ENCODE peak calls at places on chromosomes 16 and 17, in ten cellular contexts. One of them, this sample, is unnamed.

GRCh38 chr17:81295031-81295677 is at the start of gene SLC38A10:
- DNase-seq in brain pericyte: peak; percentile 33
- DNase-seq in stimulated activated CD8-positive, alpha-beta memory T cell treated with anti-CD3 and anti-CD28 coated beads, Interleukin-12 subunit alpha, Interleukin-12 subunit beta, amount 100 ng/mL, for 4 hours: peak; percentile 83
- DNase-seq in dorsolateral prefrontal cortex: peak; percentile 86
- DNase-seq in HS-27A: no peak
- DNase-seq in activated CD8-positive, alpha-beta T cell treated with anti-CD3 and anti-CD28 coated beads for 36 hours: peak; percentile 94
- DNase-seq in CD14-positive monocyte: peak; percentile 94
- DNase-seq in T-helper 9 cell: peak; percentile 88
- DNase-seq in thoracic aorta: peak; percentile 76
- DNase-seq in activated CD8-positive, alpha-beta memory T cell treated with anti-CD3 and anti-CD28 coated beads for 1 hour: peak; percentile 90
- DNase-seq in this sample: peak; percentile 93

GRCh38 chr16:14309906-14310305 is 238.8 kb downstream of the MRTFB start:
- DNase-seq in brain pericyte: no peak
- DNase-seq in stimulated activated CD8-positive, alpha-beta memory T cell treated with anti-CD3 and anti-CD28 coated beads, Interleukin-12 subunit alpha, Interleukin-12 subunit beta, amount 100 ng/mL, for 4 hours: no peak
- DNase-seq in dorsolateral prefrontal cortex: no peak
- DNase-seq in HS-27A: no peak
- DNase-seq in activated CD8-positive, alpha-beta T cell treated with anti-CD3 and anti-CD28 coated beads for 36 hours: peak; percentile 60
- DNase-seq in CD14-positive monocyte: no peak
- DNase-seq in T-helper 9 cell: no peak
- DNase-seq in thoracic aorta: no peak
- DNase-seq in activated CD8-positive, alpha-beta memory T cell treated with anti-CD3 and anti-CD28 coated beads for 1 hour: no peak
- DNase-seq in this sample: peak; percentile 37

GRCh38 chr17:43791589-43791988 is 11.4 kb downstream of the CFAP97D1 start:
- DNase-seq in brain pericyte: no peak
- DNase-seq in stimulated activated CD8-positive, alpha-beta memory T cell treated with anti-CD3 and anti-CD28 coated beads, Interleukin-12 subunit alpha, Interleukin-12 subunit beta, amount 100 ng/mL, for 4 hours: no peak
- DNase-seq in dorsolateral prefrontal cortex: no peak
- DNase-seq in HS-27A: no peak
- DNase-seq in activated CD8-positive, alpha-beta T cell treated with anti-CD3 and anti-CD28 coated beads for 36 hours: no peak
- DNase-seq in CD14-positive monocyte: no peak
- DNase-seq in T-helper 9 cell: no peak
- DNase-seq in thoracic aorta: no peak
- DNase-seq in activated CD8-positive, alpha-beta memory T cell treated with anti-CD3 and anti-CD28 coated beads for 1 hour: no peak
- DNase-seq in this sample: no peak

GRCh38 chr16:58336332-58337089 is 41.7 kb upstream of the PRSS54 start:
- DNase-seq in brain pericyte: peak; percentile 5
- DNase-seq in stimulated activated CD8-positive, alpha-beta memory T cell treated with anti-CD3 and anti-CD28 coated beads, Interleukin-12 subunit alpha, Interleukin-12 subunit beta, amount 100 ng/mL, for 4 hours: peak; percentile 62
- DNase-seq in dorsolateral prefrontal cortex: peak; percentile 70
- DNase-seq in HS-27A: peak; percentile 31
- DNase-seq in activated CD8-positive, alpha-beta T cell treated with anti-CD3 and anti-CD28 coated beads for 36 hours: peak; percentile 95
- DNase-seq in CD14-positive monocyte: peak; percentile 52
- DNase-seq in T-helper 9 cell: peak; percentile 81
- DNase-seq in thoracic aorta: peak; percentile 23
- DNase-seq in activated CD8-positive, alpha-beta memory T cell treated with anti-CD3 and anti-CD28 coated beads for 1 hour: peak; percentile 75
- DNase-seq in this sample: peak; percentile 64

GRCh38 chr16:82761858-82762257 is 135.1 kb downstream of the CDH13 start:
- DNase-seq in brain pericyte: no peak
- DNase-seq in stimulated activated CD8-positive, alpha-beta memory T cell treated with anti-CD3 and anti-CD28 coated beads, Interleukin-12 subunit alpha, Interleukin-12 subunit beta, amount 100 ng/mL, for 4 hours: no peak
- DNase-seq in dorsolateral prefrontal cortex: no peak
- DNase-seq in HS-27A: no peak
- DNase-seq in activated CD8-positive, alpha-beta T cell treated with anti-CD3 and anti-CD28 coated beads for 36 hours: no peak
- DNase-seq in CD14-positive monocyte: no peak
- DNase-seq in T-helper 9 cell: no peak
- DNase-seq in thoracic aorta: no peak
- DNase-seq in activated CD8-positive, alpha-beta memory T cell treated with anti-CD3 and anti-CD28 coated beads for 1 hour: no peak
- DNase-seq in this sample: no peak

GRCh38 chr17:77011173-77012011 is 129.4 kb upstream of the SEC14L1 start:
- DNase-seq in brain pericyte: no peak
- DNase-seq in stimulated activated CD8-positive, alpha-beta memory T cell treated with anti-CD3 and anti-CD28 coated beads, Interleukin-12 subunit alpha, Interleukin-12 subunit beta, amount 100 ng/mL, for 4 hours: no peak
- DNase-seq in dorsolateral prefrontal cortex: no peak
- DNase-seq in HS-27A: no peak
- DNase-seq in activated CD8-positive, alpha-beta T cell treated with anti-CD3 and anti-CD28 coated beads for 36 hours: peak; percentile 82
- DNase-seq in CD14-positive monocyte: no peak
- DNase-seq in T-helper 9 cell: peak; percentile 48
- DNase-seq in thoracic aorta: no peak
- DNase-seq in activated CD8-positive, alpha-beta memory T cell treated with anti-CD3 and anti-CD28 coated beads for 1 hour: peak; percentile 21
- DNase-seq in this sample: no peak

GRCh38 chr17:61054430-61054829 is 345.2 kb upstream of the TBX2 start:
- DNase-seq in brain pericyte: no peak
- DNase-seq in stimulated activated CD8-positive, alpha-beta memory T cell treated with anti-CD3 and anti-CD28 coated beads, Interleukin-12 subunit alpha, Interleukin-12 subunit beta, amount 100 ng/mL, for 4 hours: no peak
- DNase-seq in dorsolateral prefrontal cortex: no peak
- DNase-seq in HS-27A: no peak
- DNase-seq in activated CD8-positive, alpha-beta T cell treated with anti-CD3 and anti-CD28 coated beads for 36 hours: no peak
- DNase-seq in CD14-positive monocyte: no peak
- DNase-seq in T-helper 9 cell: no peak
- DNase-seq in thoracic aorta: no peak
- DNase-seq in activated CD8-positive, alpha-beta memory T cell treated with anti-CD3 and anti-CD28 coated beads for 1 hour: no peak
- DNase-seq in this sample: no peak

GRCh38 chr17:56893503-56893902 is 20.3 kb downstream of the TRIM25 start:
- DNase-seq in brain pericyte: no peak
- DNase-seq in stimulated activated CD8-positive, alpha-beta memory T cell treated with anti-CD3 and anti-CD28 coated beads, Interleukin-12 subunit alpha, Interleukin-12 subunit beta, amount 100 ng/mL, for 4 hours: no peak
- DNase-seq in dorsolateral prefrontal cortex: no peak
- DNase-seq in HS-27A: no peak
- DNase-seq in activated CD8-positive, alpha-beta T cell treated with anti-CD3 and anti-CD28 coated beads for 36 hours: no peak
- DNase-seq in CD14-positive monocyte: no peak
- DNase-seq in T-helper 9 cell: no peak
- DNase-seq in thoracic aorta: no peak
- DNase-seq in activated CD8-positive, alpha-beta memory T cell treated with anti-CD3 and anti-CD28 coated beads for 1 hour: no peak
- DNase-seq in this sample: no peak

GRCh38 chr17:80260791-80261158 is at the start of gene RNF213:
- DNase-seq in brain pericyte: no peak
- DNase-seq in stimulated activated CD8-positive, alpha-beta memory T cell treated with anti-CD3 and anti-CD28 coated beads, Interleukin-12 subunit alpha, Interleukin-12 subunit beta, amount 100 ng/mL, for 4 hours: peak; percentile 38
- DNase-seq in dorsolateral prefrontal cortex: no peak
- DNase-seq in HS-27A: no peak
- DNase-seq in activated CD8-positive, alpha-beta T cell treated with anti-CD3 and anti-CD28 coated beads for 36 hours: peak; percentile 58
- DNase-seq in CD14-positive monocyte: no peak
- DNase-seq in T-helper 9 cell: peak; percentile 49
- DNase-seq in thoracic aorta: no peak
- DNase-seq in activated CD8-positive, alpha-beta memory T cell treated with anti-CD3 and anti-CD28 coated beads for 1 hour: peak; percentile 33
- DNase-seq in this sample: peak; percentile 76

GRCh38 chr17:43616865-43617264 is 44.9 kb downstream of the MEOX1 start:
- DNase-seq in brain pericyte: no peak
- DNase-seq in stimulated activated CD8-positive, alpha-beta memory T cell treated with anti-CD3 and anti-CD28 coated beads, Interleukin-12 subunit alpha, Interleukin-12 subunit beta, amount 100 ng/mL, for 4 hours: no peak
- DNase-seq in dorsolateral prefrontal cortex: no peak
- DNase-seq in HS-27A: no peak
- DNase-seq in activated CD8-positive, alpha-beta T cell treated with anti-CD3 and anti-CD28 coated beads for 36 hours: no peak
- DNase-seq in CD14-positive monocyte: no peak
- DNase-seq in T-helper 9 cell: no peak
- DNase-seq in thoracic aorta: no peak
- DNase-seq in activated CD8-positive, alpha-beta memory T cell treated with anti-CD3 and anti-CD28 coated beads for 1 hour: no peak
- DNase-seq in this sample: no peak

GRCh38 chr16:27406729-27407128 is 4.8 kb downstream of the IL21R start:
- DNase-seq in brain pericyte: no peak
- DNase-seq in stimulated activated CD8-positive, alpha-beta memory T cell treated with anti-CD3 and anti-CD28 coated beads, Interleukin-12 subunit alpha, Interleukin-12 subunit beta, amount 100 ng/mL, for 4 hours: no peak
- DNase-seq in dorsolateral prefrontal cortex: no peak
- DNase-seq in HS-27A: no peak
- DNase-seq in activated CD8-positive, alpha-beta T cell treated with anti-CD3 and anti-CD28 coated beads for 36 hours: peak; percentile 53
- DNase-seq in CD14-positive monocyte: no peak
- DNase-seq in T-helper 9 cell: no peak
- DNase-seq in thoracic aorta: no peak
- DNase-seq in activated CD8-positive, alpha-beta memory T cell treated with anti-CD3 and anti-CD28 coated beads for 1 hour: no peak
- DNase-seq in this sample: no peak

GRCh38 chr16:17302213-17302612 is 168.5 kb downstream of the XYLT1 start:
- DNase-seq in brain pericyte: no peak
- DNase-seq in stimulated activated CD8-positive, alpha-beta memory T cell treated with anti-CD3 and anti-CD28 coated beads, Interleukin-12 subunit alpha, Interleukin-12 subunit beta, amount 100 ng/mL, for 4 hours: no peak
- DNase-seq in dorsolateral prefrontal cortex: no peak
- DNase-seq in HS-27A: no peak
- DNase-seq in activated CD8-positive, alpha-beta T cell treated with anti-CD3 and anti-CD28 coated beads for 36 hours: no peak
- DNase-seq in CD14-positive monocyte: no peak
- DNase-seq in T-helper 9 cell: no peak
- DNase-seq in thoracic aorta: no peak
- DNase-seq in activated CD8-positive, alpha-beta memory T cell treated with anti-CD3 and anti-CD28 coated beads for 1 hour: no peak
- DNase-seq in this sample: no peak

This sample was measured in 8988T.